ENCODE peak calls at places on chromosomes 16 and 17, in seven cellular contexts. D, X, T, S, H, L and V are unnamed samples.

GRCh38 chr17:69828087-69828486 is 246.9 kb upstream of the KCNJ16 start:
- DNase-seq in D (no peak), X (no peak), T (no peak), S (no peak), H (peak), L (peak), V (no peak)

GRCh38 chr16:66662445-66663194 is 33.9 kb downstream of the CMTM4 start:
- DNase-seq in D (no peak), X (no peak), T (no peak), S (no peak), H (no peak), L (peak), V (no peak)

GRCh38 chr17:48576479-48577309 is 1.5 kb downstream of the HOXB4 start:
- DNase-seq in D (no peak), X (no peak), T (no peak), S (no peak), H (no peak), L (peak), V (no peak)

GRCh38 chr16:88045820-88046303 is 94.6 kb downstream of the BANP start:
- DNase-seq in D (no peak), X (no peak), T (no peak), S (peak), H (no peak), L (no peak), V (peak)

GRCh38 chr16:3992297-3993051 is 112.0 kb upstream of the CREBBP start:
- DNase-seq in D (no peak), X (no peak), T (no peak), S (no peak), H (no peak), L (no peak), V (no peak)

GRCh38 chr17:47660064-47660492 is 10.4 kb downstream of the KPNB1 start:
- DNase-seq in D (no peak), X (no peak), T (no peak), S (no peak), H (no peak), L (no peak), V (no peak)

GRCh38 chr16:88478889-88479794 is 26.1 kb downstream of the ZFPM1 start:
- DNase-seq in D (no peak), X (no peak), T (no peak), S (peak), H (no peak), L (no peak), V (no peak)

GRCh38 chr17:78865682-78866390 is 25.2 kb upstream of the USP36 start:
- DNase-seq in D (no peak), X (peak), T (peak), S (peak), H (peak), L (peak), V (peak)

GRCh38 chr17:50824429-50824828 is 11.0 kb upstream of the WFIKKN2 start:
- DNase-seq in D (no peak), X (no peak), T (no peak), S (no peak), H (no peak), L (no peak), V (no peak)

GRCh38 chr16:22370038-22370541 is 4.3 kb downstream of the CDR2 start:
- DNase-seq in D (no peak), X (no peak), T (no peak), S (no peak), H (no peak), L (no peak), V (no peak)

GRCh38 chr16:51818342-51818944 is 667.4 kb upstream of the SALL1 start:
- DNase-seq in D (no peak), X (no peak), T (peak), S (peak), H (no peak), L (peak), V (no peak)

GRCh38 chr16:3530371-3530914 is 29.6 kb downstream of the CLUAP1 start:
- DNase-seq in D (no peak), X (no peak), T (no peak), S (no peak), H (no peak), L (no peak), V (no peak)

GRCh38 chr17:64423881-64424280 is 25.0 kb upstream of the MILR1 start:
- DNase-seq in D (no peak), X (no peak), T (no peak), S (no peak), H (no peak), L (peak), V (no peak)

GRCh38 chr16:88069397-88070168 is 118.3 kb downstream of the BANP start:
- DNase-seq in D (no peak), X (no peak), T (no peak), S (peak), H (no peak), L (no peak), V (peak)

GRCh38 chr16:89958068-89958467 is 9.5 kb downstream of the DEF8 start:
- DNase-seq in D (no peak), X (no peak), T (peak), S (no peak), H (peak), L (peak), V (no peak)

GRCh38 chr16:87344931-87345631 is 27.9 kb upstream of the C16orf95 start:
- DNase-seq in D (peak), X (peak), T (no peak), S (peak), H (no peak), L (no peak), V (no peak)

GRCh38 chr16:88781140-88782077 is 3.6 kb downstream of the PIEZO1 start:
- DNase-seq in D (no peak), X (no peak), T (no peak), S (peak), H (peak), L (no peak), V (peak)

GRCh38 chr17:59388070-59388556 is 56.7 kb downstream of the YPEL2 start:
- DNase-seq in D (no peak), X (no peak), T (no peak), S (no peak), H (no peak), L (no peak), V (no peak)

GRCh38 chr17:4733073-4733531 is 1.9 kb downstream of the MED11 start:
- DNase-seq in D (no peak), X (no peak), T (no peak), S (no peak), H (peak), L (no peak), V (peak)

GRCh38 chr16:59210955-59211541 is 476.9 kb upstream of the GOT2 start:
- DNase-seq in D (no peak), X (no peak), T (peak), S (no peak), H (no peak), L (peak), V (no peak)

GRCh38 chr17:77424585-77425344 is 284.0 kb downstream of the SEC14L1 start:
- DNase-seq in D (no peak), X (peak), T (peak), S (peak), H (peak), L (peak), V (no peak)

GRCh38 chr16:78478267-78478821 is 378.9 kb downstream of the WWOX start:
- DNase-seq in D (no peak), X (no peak), T (peak), S (no peak), H (no peak), L (no peak), V (no peak)
- TF ChIP-seq CTCF in D (no peak), X (no peak), T (peak), S (peak), H (no peak), L (peak), V (no peak)

GRCh38 chr16:84156342-84156784 is 11.3 kb downstream of the DNAAF1 start:
- DNase-seq in D (no peak), X (no peak), T (no peak), S (no peak), H (no peak), L (no peak), V (no peak)
- TF ChIP-seq CTCF in D (no peak), X (no peak), T (no peak), S (no peak), H (no peak), L (peak), V (no peak)

DNA sequence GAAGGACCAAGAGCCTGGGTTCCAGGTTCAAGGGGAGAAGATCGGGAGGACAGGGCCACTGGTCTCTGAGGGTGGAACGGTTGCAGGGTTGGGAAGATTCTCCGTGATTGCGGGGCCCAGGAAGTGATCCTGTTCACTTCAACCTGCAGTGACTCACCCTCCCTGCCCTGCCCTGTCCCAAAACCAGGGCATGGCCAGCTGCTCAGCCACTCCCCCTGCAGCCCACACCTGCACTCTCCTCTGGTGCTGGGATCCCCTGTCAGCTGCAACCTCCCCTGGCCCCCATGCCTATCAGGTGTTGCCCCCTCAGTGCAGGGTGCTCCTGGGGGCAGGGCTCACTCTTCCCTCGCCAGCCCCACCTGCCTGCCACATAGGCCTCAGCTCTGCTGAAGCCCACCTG is 1.1 kb downstream of the RUNDC3A start:
- DNase-seq in D (no peak), X (no peak), T (no peak), S (no peak), H (no peak), L (no peak), V (no peak)
- TF ChIP-seq CTCF in D (no peak), X (no peak), T (no peak), S (no peak), H (no peak), L (no peak), V (no peak)

DNA sequence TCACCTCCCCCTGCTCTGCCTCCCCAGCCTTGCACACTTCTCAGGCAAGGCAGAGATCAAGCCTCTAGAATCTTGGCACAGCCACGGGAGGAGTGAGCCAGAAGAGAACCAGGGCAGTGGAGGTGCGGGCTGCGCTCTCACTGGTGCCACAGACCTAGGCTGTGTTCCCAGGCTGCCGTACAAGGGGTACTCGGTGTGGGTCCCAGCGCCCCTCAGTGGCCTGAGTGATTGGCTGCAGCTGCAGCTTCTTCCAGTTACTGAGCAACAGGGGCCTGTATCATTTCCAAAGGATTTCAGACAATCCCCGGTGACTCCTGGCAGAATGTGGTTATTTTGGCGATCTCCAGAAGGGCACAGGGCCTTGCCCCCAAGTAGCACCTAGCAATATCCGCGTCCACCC is 1852.1 kb downstream of the TP53TG3F start:
- DNase-seq in D (no peak), X (no peak), T (no peak), S (no peak), H (no peak), L (no peak), V (no peak)
- TF ChIP-seq CTCF in D (no peak), X (no peak), T (no peak), S (no peak), H (no peak), L (no peak), V (no peak)

GRCh38 chr17:15651001-15651582 is 31.6 kb upstream of the FBXW10B start:
- DNase-seq in D (no peak), X (no peak), T (no peak), S (peak), H (no peak), L (no peak), V (no peak)
- TF ChIP-seq CTCF in D (no peak), X (no peak), T (no peak), S (no peak), H (no peak), L (no peak), V (no peak)

DNA sequence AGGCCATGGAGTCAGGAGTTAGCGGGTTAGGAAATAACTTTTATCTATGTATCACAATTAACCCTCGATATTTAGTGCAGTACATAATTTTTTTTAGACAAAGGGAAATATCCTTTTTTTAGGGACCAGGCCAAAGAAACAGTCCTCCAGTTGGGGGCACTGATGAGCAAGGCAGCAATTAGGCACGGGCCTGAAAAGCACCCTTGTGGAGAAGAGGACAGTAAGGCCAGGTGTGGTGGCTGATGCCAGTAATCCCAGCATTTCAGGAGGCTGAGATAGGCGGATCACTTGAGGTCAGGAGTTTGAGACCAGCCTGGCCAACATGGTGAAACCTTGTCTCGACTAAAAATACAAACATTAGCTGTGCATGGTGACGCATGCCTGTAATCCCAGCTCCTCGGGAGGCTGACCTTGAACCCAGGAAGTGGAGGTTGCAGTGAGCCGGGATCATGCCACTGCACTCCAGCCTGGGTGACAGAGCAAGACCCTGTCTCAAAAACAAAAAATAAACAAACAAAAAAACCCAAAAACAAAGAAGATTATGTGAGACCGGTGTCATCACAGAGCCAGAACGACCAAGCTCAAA is 158.3 kb upstream of the NOL11 start:
- DNase-seq in D (no peak), X (no peak), T (no peak), S (no peak), H (no peak), L (no peak), V (no peak)
- TF ChIP-seq CTCF in D (no peak), X (no peak), T (no peak), S (no peak), H (no peak), L (no peak), V (no peak)

DNA sequence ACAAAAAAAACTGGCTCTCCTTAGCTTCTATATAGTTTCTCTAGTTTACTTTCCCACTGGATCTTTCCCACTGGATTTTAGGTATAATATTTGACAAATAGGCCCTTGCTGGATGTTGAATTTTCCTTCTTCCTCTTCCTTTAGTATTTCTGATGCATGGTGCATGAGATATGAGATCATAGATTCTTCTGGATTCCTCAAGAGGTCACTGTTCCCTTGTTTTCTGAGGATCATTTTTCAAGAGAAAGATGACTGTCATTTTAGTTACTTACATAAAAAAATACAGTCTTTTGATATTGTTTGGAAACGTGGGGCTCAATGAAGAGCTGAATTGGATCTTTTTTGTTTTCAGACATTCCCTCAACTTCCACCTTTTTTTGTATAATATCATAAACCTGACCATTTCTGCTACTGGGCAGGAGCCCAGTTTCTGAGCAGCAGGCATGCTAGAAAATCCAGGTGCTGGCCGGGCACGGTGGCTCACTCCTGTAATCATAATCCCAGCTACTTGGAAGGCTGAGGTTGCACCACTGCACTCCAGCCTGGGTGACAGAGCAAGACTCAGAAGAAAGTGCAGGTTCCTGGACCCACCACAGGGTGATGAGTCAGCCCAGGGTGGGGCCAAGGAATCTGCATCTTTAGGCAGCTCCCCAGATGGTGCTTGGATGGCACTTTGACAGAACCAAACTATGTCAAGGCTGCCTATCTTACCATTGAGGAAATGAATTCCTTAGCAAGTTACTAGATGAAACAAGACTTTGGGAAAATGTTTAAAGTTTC is 70.3 kb downstream of the SDR42E1 start:
- DNase-seq in D (no peak), X (no peak), T (no peak), S (no peak), H (no peak), L (peak), V (no peak)
- TF ChIP-seq CTCF in D (peak), X (no peak), T (peak), S (peak), H (peak), L (peak), V (peak)

GRCh38 chr17:22454070-22454999 is 762.0 kb downstream of the KCNJ18 start:
- DNase-seq in D (no peak), X (no peak), T (no peak), S (no peak), H (no peak), L (no peak), V (no peak)
- TF ChIP-seq CTCF in D (no peak), X (no peak), T (no peak), S (no peak), H (no peak), L (no peak), V (no peak)

GRCh38 chr17:72419866-72420774 is 299.3 kb downstream of the SOX9 start:
- DNase-seq in D (no peak), X (no peak), T (no peak), S (peak), H (no peak), L (peak), V (no peak)

GRCh38 chr17:72422505-72423285 is 301.9 kb downstream of the SOX9 start:
- DNase-seq in D (no peak), X (no peak), T (no peak), S (peak), H (peak), L (peak), V (no peak)

GRCh38 chr17:72420775-72421127 is 299.9 kb downstream of the SOX9 start:
- DNase-seq in D (no peak), X (no peak), T (no peak), S (no peak), H (no peak), L (no peak), V (no peak)

GRCh38 chr17:72422204-72422504 is 301.3 kb downstream of the SOX9 start:
- DNase-seq in D (no peak), X (no peak), T (no peak), S (no peak), H (no peak), L (no peak), V (no peak)

DNA sequence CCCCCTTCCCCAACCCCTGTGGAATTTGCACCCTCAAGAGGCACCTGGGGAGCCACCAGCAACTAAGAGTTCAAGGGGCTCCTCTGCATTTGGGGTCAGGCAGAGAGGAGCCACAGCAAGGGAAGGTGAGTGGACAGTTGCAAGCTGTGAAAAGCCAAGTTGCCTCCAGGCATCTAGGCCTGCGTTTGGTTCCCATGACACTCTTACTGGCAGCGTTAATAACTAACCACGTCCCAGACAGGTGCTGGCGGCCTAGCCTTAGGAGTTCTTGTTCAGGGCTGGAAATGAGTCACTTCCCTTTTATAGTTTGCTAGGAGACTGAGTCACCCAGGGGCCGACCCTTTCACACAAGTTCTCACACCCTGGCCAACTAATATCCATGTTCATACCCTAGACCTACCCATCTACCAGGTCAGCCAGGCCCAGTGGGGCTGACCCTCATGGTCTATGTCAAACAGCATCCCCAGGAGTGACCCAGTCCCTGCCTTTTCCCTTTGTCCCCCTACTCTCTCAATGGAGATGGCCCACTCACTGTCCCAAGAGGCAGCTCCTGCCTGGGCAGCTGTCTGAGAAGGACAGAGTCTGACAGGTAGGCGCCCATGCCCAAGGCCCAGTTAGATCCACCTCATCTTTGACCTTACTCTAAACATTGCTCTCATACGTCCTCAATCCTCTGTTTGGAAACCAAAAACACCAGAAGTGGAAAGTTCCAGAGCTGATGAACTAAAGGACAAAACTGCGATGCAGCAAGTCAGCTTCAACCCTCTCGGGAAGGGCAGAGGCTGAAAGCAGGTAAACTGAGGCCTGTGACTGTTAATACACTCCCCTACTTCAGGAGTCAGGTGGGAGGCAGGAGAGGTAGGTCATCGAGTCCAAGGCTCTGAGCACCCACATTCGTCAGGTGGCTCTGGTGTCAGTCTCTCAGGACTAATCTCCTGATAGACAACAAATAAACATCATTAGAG is 300.6 kb downstream of the SOX9 start:
- DNase-seq in D (peak), X (no peak), T (no peak), S (peak), H (no peak), L (peak), V (no peak)
- TF ChIP-seq CTCF in D (no peak), X (no peak), T (no peak), S (no peak), H (no peak), L (no peak), V (no peak)

GRCh38 chr17:31738067-31738466 is 121.0 kb downstream of the COPRS start:
- DNase-seq in D (no peak), X (no peak), T (no peak), S (no peak), H (no peak), L (no peak), V (no peak)
- TF ChIP-seq CTCF in D (no peak), X (no peak), T (no peak), S (no peak), H (no peak), L (no peak), V (no peak)